ENCODE peak calls at places on chromosomes 12 and 14, in eight cellular contexts. M, T, S, A, B, D, E and C are unnamed samples. For H3K4me1, the result is how much of the 10 kb centered on the place peaks cover.

GRCh38 chr12:25994252-25994651 is 35.8 kb downstream of the RASSF8 start:
- DNase-seq in B (no peak), T (no peak), M (no peak), A (no peak), S (no peak), E (no peak), D (no peak), C (no peak)

GRCh38 chr12:39503445-39503844 is 60.5 kb upstream of the KIF21A start:
- DNase-seq in T (no peak), D (no peak), S (no peak), A (peak), B (no peak), M (no peak), E (no peak), C (no peak)

GRCh38 chr12:64029013-64029857 is 184.7 kb downstream of the SRGAP1 start:
- DNase-seq in S (no peak), B (no peak), M (no peak), E (no peak), A (no peak), T (no peak), D (no peak), C (no peak)

GRCh38 chr12:132492522-132492921 is 2.6 kb downstream of the FBRSL1 start:
- DNase-seq in B (no peak), M (no peak), A (no peak), S (no peak), D (no peak), T (no peak), E (no peak), C (no peak)

GRCh38 chr12:124970647-124971402 is 18.1 kb downstream of the DHX37 start:
- DNase-seq in B (no peak), S (no peak), M (no peak), A (no peak), E (no peak), T (no peak), D (no peak), C (no peak)

GRCh38 chr12:21527451-21528180 is 1.5 kb downstream of the SPX start:
- DNase-seq in D (peak), A (peak), E (no peak), M (no peak), B (no peak), T (peak), S (peak), C (no peak)

GRCh38 chr14:90815817-90816662 is at the start of gene TTC7B:
- DNase-seq in S (peak), T (peak), A (no peak), M (no peak), B (no peak), E (no peak), D (peak), C (no peak)

GRCh38 chr12:121038861-121039654 is at the start of gene OASL:
- DNase-seq in S (no peak), E (no peak), A (no peak), M (no peak), T (no peak), B (no peak), D (peak), C (no peak)

GRCh38 chr12:122986258-122986871 is 5.9 kb downstream of the ARL6IP4 start:
- DNase-seq in A (no peak), D (no peak), E (no peak), B (no peak), M (no peak), T (no peak), S (no peak), C (no peak)

GRCh38 chr12:18332173-18332572 is 70.9 kb downstream of the PIK3C2G start:
- DNase-seq in D (no peak), T (no peak), E (no peak), B (no peak), S (no peak), A (no peak), M (no peak), C (no peak)

GRCh38 chr12:128606970-128607369 is 216.8 kb downstream of the SLC15A4 start:
- DNase-seq in D (no peak), E (no peak), M (no peak), S (no peak), A (no peak), T (no peak), B (no peak), C (no peak)

GRCh38 chr12:50195832-50196231 is 28.7 kb upstream of the CERS5 start:
- DNase-seq in M (no peak), A (no peak), E (no peak), B (no peak), T (no peak), S (no peak), D (no peak), C (no peak)
- H3K4me1 ChIP-seq in M (under half), A (under half), E (under half), B (under half), T (under half), S (under half), D (under half), C (under half)

DNA sequence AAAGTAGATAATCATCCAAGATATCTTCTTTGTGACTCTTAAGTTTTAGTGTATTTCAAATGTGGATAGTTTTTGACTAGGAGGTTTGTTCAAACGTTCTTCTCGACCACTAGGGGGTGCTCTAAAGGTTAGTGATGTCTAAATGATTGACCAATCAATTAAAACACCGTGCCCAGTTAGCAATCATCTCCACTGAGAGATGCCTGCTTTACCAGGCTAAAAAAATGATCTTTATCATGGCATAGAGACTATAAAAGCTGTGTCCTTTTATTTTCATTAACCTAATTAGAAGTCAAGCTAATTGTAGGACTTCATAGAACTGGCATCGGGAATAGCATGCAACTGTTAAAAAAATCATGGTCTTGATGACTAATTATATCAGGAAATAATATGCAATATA is 153.9 kb downstream of the PRKCH start:
- DNase-seq in B (no peak), M (peak), S (no peak), T (no peak), D (no peak), A (peak), E (no peak), C (no peak)
- TF ChIP-seq EP300 in B (no peak), M (no peak), S (no peak), T (no peak), D (no peak), A (no peak), E (no peak), C (no peak)

DNA sequence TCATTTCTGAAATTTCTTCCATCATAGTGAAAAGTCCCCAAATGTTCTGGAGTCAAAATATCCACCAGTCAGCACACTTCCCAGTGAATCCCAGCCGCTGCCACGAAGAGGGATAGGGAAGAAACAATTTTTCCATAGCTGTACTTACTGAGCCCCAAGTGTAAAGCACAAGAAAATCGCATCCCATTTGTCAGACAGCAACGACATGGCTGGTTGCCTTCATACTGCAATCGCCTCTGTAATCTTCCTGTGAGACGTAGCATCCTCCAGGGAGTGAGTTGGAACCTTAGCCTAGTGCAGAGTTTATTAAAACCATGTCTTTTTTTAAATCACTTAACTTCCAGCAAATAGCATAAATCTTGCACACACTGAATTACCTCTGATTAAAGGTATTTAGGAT is 56.8 kb downstream of the GNG2 start:
- DNase-seq in T (no peak), D (no peak), B (no peak), A (no peak), E (no peak), S (no peak), M (no peak), C (peak)
- H3K4me1 ChIP-seq in T (under half), D (under half), B (under half), A (under half), E (under half), S (under half), M (under half), C (under half)

GRCh38 chr12:105936496-105936895 is 202.3 kb downstream of the NUAK1 start:
- DNase-seq in E (no peak), S (no peak), A (no peak), M (no peak), T (no peak), D (no peak), B (no peak), C (no peak)
- TF ChIP-seq EP300 in E (no peak), S (no peak), A (no peak), M (no peak), T (no peak), D (no peak), B (no peak), C (no peak)

DNA sequence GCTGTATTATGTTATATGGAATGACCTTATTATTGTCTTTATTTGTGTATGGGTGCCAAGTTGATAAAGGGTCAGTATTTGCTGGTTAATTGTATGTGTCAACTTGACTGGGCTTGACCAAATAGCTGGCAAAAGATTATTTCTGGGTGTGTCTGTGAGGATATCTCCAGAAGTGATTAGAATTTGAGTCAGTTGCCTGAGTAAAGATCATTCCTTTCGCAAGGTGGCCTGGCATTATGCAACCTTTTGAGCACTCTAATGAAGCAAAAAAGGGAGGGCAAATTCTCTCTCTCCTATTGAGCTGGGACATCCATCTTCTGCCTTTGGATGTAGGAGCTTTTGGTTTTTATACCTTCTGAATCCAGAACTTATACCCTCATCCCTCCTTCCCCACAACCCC is 82.3 kb downstream of the ATXN7L3B start:
- DNase-seq in B (no peak), M (no peak), A (no peak), E (no peak), S (no peak), D (peak), T (no peak), C (no peak)
- H3K4me1 ChIP-seq in B (under half), M (under half), A (under half), E (under half), S (under half), D (under half), T (under half), C (under half)